ENCODE peak calls at places on chromosomes 11 and 22, in six cellular contexts. R, G, C, Y, K and P are unnamed samples.

GRCh38 chr11:132670921-132671675 is 861.2 kb downstream of the OPCML start:
- DNase-seq in Y (no peak), G (no peak), C (no peak), K (no peak), R (no peak), P (no peak)

GRCh38 chr22:37018815-37019308 is 385 bp downstream of the TST start:
- DNase-seq in C (peak), G (peak), R (peak), Y (no peak), K (no peak), P (peak)

GRCh38 chr11:61602775-61603569 is 22.1 kb upstream of the SYT7 start:
- DNase-seq in R (no peak), C (no peak), G (peak), Y (no peak), K (peak), P (peak)

GRCh38 chr22:21816472-21816786 is 51.0 kb downstream of the MAPK1 start:
- DNase-seq in G (no peak), Y (no peak), R (no peak), K (no peak), C (no peak), P (no peak)

GRCh38 chr11:45896392-45897068 is 10.5 kb downstream of the FREY1 start:
- DNase-seq in C (no peak), G (peak), Y (no peak), K (no peak), R (peak), P (no peak)

GRCh38 chr22:23720855-23721254 is 30.0 kb downstream of the RGL4 start:
- DNase-seq in C (no peak), K (no peak), G (no peak), Y (no peak), R (no peak), P (no peak)

GRCh38 chr11:95335989-95336388 is 105.0 kb upstream of the SESN3 start:
- DNase-seq in Y (no peak), R (no peak), K (no peak), C (no peak), G (no peak), P (no peak)

GRCh38 chr11:64007160-64007628 is 21.0 kb downstream of the OTUB1 start:
- DNase-seq in Y (no peak), R (peak), G (peak), C (no peak), K (peak), P (no peak)

GRCh38 chr22:34997921-34998320 is 68.0 kb upstream of the ISX start:
- DNase-seq in C (no peak), K (no peak), G (no peak), Y (no peak), R (no peak), P (no peak)

GRCh38 chr11:95592455-95592854 is 197.1 kb downstream of the FAM76B start:
- DNase-seq in R (peak), Y (no peak), G (no peak), K (no peak), C (no peak), P (peak)

GRCh38 chr11:59186130-59186594 is 14.2 kb downstream of the DTX4 start:
- DNase-seq in G (peak), C (peak), K (peak), R (peak), Y (no peak), P (no peak)

GRCh38 chr11:115784796-115785521 is 280.7 kb upstream of the CADM1 start:
- DNase-seq in C (no peak), R (no peak), K (no peak), G (peak), Y (no peak), P (no peak)

GRCh38 chr11:14261094-14261493 is 97.9 kb downstream of the RRAS2 start:
- DNase-seq in K (no peak), Y (no peak), C (no peak), G (no peak), R (peak), P (no peak)

GRCh38 chr22:49062155-49063039 is 765.3 kb downstream of the BRD1 start:
- DNase-seq in R (no peak), G (no peak), Y (no peak), K (no peak), C (no peak), P (no peak)

GRCh38 chr11:82899191-82899820 is 924 bp downstream of the PRCP start:
- DNase-seq in C (peak), K (peak), G (no peak), Y (peak), R (no peak), P (no peak)

GRCh38 chr11:98566978-98567377 is 453.8 kb upstream of the CNTN5 start:
- DNase-seq in G (no peak), C (no peak), Y (no peak), R (no peak), K (no peak), P (no peak)

GRCh38 chr22:48856308-48856615 is 971.4 kb downstream of the BRD1 start:
- DNase-seq in C (no peak), Y (no peak), K (no peak), R (no peak), G (no peak), P (no peak)

GRCh38 chr11:16758382-16759024 is 20.1 kb downstream of the C11orf58 start:
- DNase-seq in C (no peak), K (no peak), G (no peak), R (no peak), Y (no peak), P (no peak)

GRCh38 chr22:43828711-43829447 is 16.8 kb upstream of the EFCAB6 start:
- DNase-seq in K (no peak), C (no peak), G (peak), Y (no peak), R (no peak), P (peak)

GRCh38 chr11:7480132-7480531 is 5.2 kb upstream of the OLFML1 start:
- DNase-seq in G (no peak), K (no peak), C (no peak), R (no peak), Y (no peak), P (no peak)

GRCh38 chr22:37747715-37748100 is 50.9 kb downstream of the TRIOBP start:
- DNase-seq in R (no peak), Y (no peak), K (no peak), C (no peak), G (no peak), P (no peak)

GRCh38 chr11:65411681-65412070 is 10.9 kb upstream of the NEAT1 start:
- DNase-seq in C (no peak), G (no peak), Y (no peak), K (no peak), R (no peak), P (no peak)

GRCh38 chr22:20786048-20786447 is 12.1 kb downstream of the SERPIND1 start:
- DNase-seq in G (no peak), Y (no peak), K (no peak), C (no peak), R (no peak), P (no peak)

GRCh38 chr22:20524004-20524481 is 16.6 kb downstream of the MED15 start:
- DNase-seq in C (peak), K (peak), Y (peak), R (no peak), G (peak), P (peak)

GRCh38 chr22:32103648-32104326 is 55.3 kb downstream of the C22orf42 start:
- DNase-seq in C (no peak), K (no peak), R (no peak), Y (no peak), G (peak), P (peak)

GRCh38 chr11:115981814-115982471 is 477.7 kb upstream of the CADM1 start:
- DNase-seq in Y (no peak), G (no peak), R (no peak), K (no peak), C (no peak), P (no peak)

GRCh38 chr22:39915295-39915726 is 14.4 kb downstream of the GRAP2 start:
- DNase-seq in G (no peak), K (no peak), Y (no peak), R (no peak), C (no peak), P (no peak)

GRCh38 chr11:123362941-123363340 is 67.1 kb upstream of the GRAMD1B start:
- DNase-seq in K (no peak), C (no peak), G (no peak), Y (no peak), R (no peak), P (no peak)

GRCh38 chr22:28801845-28802594 is 1.7 kb upstream of the XBP1 start:
- DNase-seq in C (peak), R (no peak), K (peak), Y (no peak), G (no peak), P (no peak)
- TF ChIP-seq RFX5 in C (no peak), R (no peak), K (no peak), Y (no peak), G (no peak), P (no peak)

GRCh38 chr22:27880778-27881394 is 38.2 kb downstream of the PITPNB start:
- DNase-seq in R (no peak), C (peak), G (peak), K (no peak), Y (no peak), P (peak)
- H2AFZ ChIP-seq in R (no peak), C (no peak), G (no peak), K (no peak), Y (no peak), P (no peak)

GRCh38 chr11:118918686-118919280 is 6.9 kb downstream of the BCL9L start:
- DNase-seq in K (no peak), G (no peak), Y (no peak), R (peak), C (no peak), P (peak)
- TF ChIP-seq RFX5 in K (no peak), G (no peak), Y (no peak), R (no peak), C (no peak), P (no peak)

GRCh38 chr11:70587095-70587389 is 188.7 kb downstream of the CTTN start:
- DNase-seq in K (no peak), Y (no peak), R (no peak), C (peak), G (no peak), P (peak)
- H2AFZ ChIP-seq in K (no peak), Y (no peak), R (no peak), C (no peak), G (no peak), P (no peak)

GRCh38 chr11:1656670-1657069 is 27.1 kb downstream of the KRTAP5-5 start:
- DNase-seq in K (no peak), G (no peak), R (peak), Y (no peak), C (no peak), P (no peak)
- TF ChIP-seq RFX5 in K (no peak), G (no peak), R (no peak), Y (no peak), C (no peak), P (no peak)